ENCODE peak calls at places on chromosome 19, in four cellular contexts. M is cardiac muscle cell, N is C1 segment of cervical spinal cord, I is tibial nerve. C is an unnamed sample.
A peak's percentile ranks its signal among the peaks of the same experiment; 100 is the strongest.

GRCh38 chr19:954272-954671 is 28.4 kb downstream of the ARID3A start:
- DNase-seq in M (no peak), N (no peak), I (no peak), C (no peak)

GRCh38 chr19:54422136-54422535 is 6.9 kb downstream of the TTYH1 start:
- DNase-seq in M (no peak), N (no peak), I (no peak), C (no peak)

GRCh38 chr19:34171539-34171876 is 796 bp upstream of the LSM14A start:
- DNase-seq in M (no peak), N (no peak), I (no peak), C (peak; percentile 78)

GRCh38 chr19:6948884-6949283 is 61.5 kb downstream of the ADGRE1 start:
- DNase-seq in M (no peak), N (no peak), I (no peak), C (no peak)

GRCh38 chr19:46977548-46977947 is 42.1 kb upstream of the NPAS1 start:
- DNase-seq in M (no peak), N (no peak), I (no peak), C (no peak)

GRCh38 chr19:51016798-51017683 is 2.5 kb downstream of the KLK10 start:
- DNase-seq in M (peak; percentile 74), N (peak; percentile 40), I (peak; percentile 21), C (peak; percentile 49)

GRCh38 chr19:36120092-36120983 is 5.1 kb downstream of the TBCB start:
- DNase-seq in M (no peak), N (no peak), I (no peak), C (no peak)

GRCh38 chr19:44050740-44051653 is 839 bp upstream of the ZNF223 start:
- DNase-seq in M (no peak), N (no peak), I (no peak), C (peak; percentile 8)

GRCh38 chr19:2807379-2808128 is 12.1 kb upstream of the ZNF554 start:
- DNase-seq in M (no peak), N (no peak), I (no peak), C (no peak)

GRCh38 chr19:41298327-41298964 is 11.5 kb upstream of the CCDC97 start:
- DNase-seq in M (peak; percentile 87), N (peak; percentile 3), I (peak; percentile 46), C (peak; percentile 72)

GRCh38 chr19:42540071-42540553 is 11.8 kb upstream of the CEACAM1 start:
- DNase-seq in M (no peak), N (no peak), I (no peak), C (peak; percentile 31)

GRCh38 chr19:54430306-54431254 is 15.3 kb downstream of the TTYH1 start:
- DNase-seq in M (peak; percentile 89), N (peak; percentile 40), I (no peak), C (peak; percentile 30)